ENCODE peak calls at places on chromosome 2, in eight cellular contexts. X, L, S, E, F, V, K and U are unnamed samples.
A peak's percentile ranks its signal among the peaks of the same experiment; 100 is the strongest.

GRCh38 chr2:85435220-85435958 is 16.9 kb downstream of the SH2D6 start:
- DNase-seq in E (no peak), L (no peak), K (no peak), F (no peak), X (no peak), S (no peak), V (no peak), U (no peak)

GRCh38 chr2:40606862-40607261 is 155.0 kb upstream of the SLC8A1 start:
- DNase-seq in X (no peak), K (no peak), V (no peak), E (peak; percentile 3), L (no peak), F (peak; percentile 3), S (no peak), U (peak; percentile 19)

GRCh38 chr2:96267159-96267971 is 1.3 kb downstream of the CIAO1 start:
- DNase-seq in X (peak; percentile 4), S (no peak), K (peak; percentile 32), L (peak; percentile 86), E (peak; percentile 38), F (no peak), V (no peak), U (peak; percentile 25)

GRCh38 chr2:42602937-42603219 is 34.4 kb downstream of the MTA3 start:
- DNase-seq in L (no peak), V (no peak), F (no peak), K (no peak), E (no peak), X (no peak), S (no peak), U (no peak)

GRCh38 chr2:156321243-156321904 is 11.1 kb downstream of the NR4A2 start:
- DNase-seq in X (no peak), V (no peak), L (no peak), E (no peak), K (no peak), S (no peak), F (no peak), U (no peak)

GRCh38 chr2:117726747-117727146 is 87.7 kb upstream of the DDX18 start:
- DNase-seq in L (no peak), V (no peak), K (no peak), S (no peak), F (no peak), E (no peak), X (no peak), U (no peak)

GRCh38 chr2:197309369-197310231 is 980 bp downstream of the ANKRD44 start:
- DNase-seq in L (peak; percentile 77), S (no peak), V (peak; percentile 30), K (no peak), X (no peak), F (no peak), E (peak; percentile 6), U (no peak)

GRCh38 chr2:38301340-38301968 is 75.6 kb downstream of the ATL2 start:
- DNase-seq in E (no peak), K (no peak), L (peak; percentile 69), F (no peak), X (no peak), S (no peak), V (no peak), U (no peak)

GRCh38 chr2:94759211-94759610 is 112.0 kb upstream of the TEKT4 start:
- DNase-seq in X (no peak), L (no peak), V (no peak), E (no peak), F (no peak), S (no peak), K (no peak), U (no peak)